ENCODE peak calls at places on chromosomes 6 and 20, in four cellular contexts. One of them, this sample, is unnamed. For H3K4me1, the result is how much of the 10 kb centered on the place peaks cover.

GRCh38 chr6:22880686-22881433 is 311.5 kb downstream of the HDGFL1 start:
- DNase-seq in mammary epithelial cell: peak
- DNase-seq in colonic mucosa: no peak
- DNase-seq in naive thymus-derived CD4-positive, alpha-beta T cell: no peak
- DNase-seq in this sample: no peak

GRCh38 chr20:44861547-44862006 is 23.9 kb upstream of the YWHAB start:
- DNase-seq in colonic mucosa: no peak
- DNase-seq in naive thymus-derived CD4-positive, alpha-beta T cell: no peak
- DNase-seq in mammary epithelial cell: peak
- DNase-seq in this sample: peak

GRCh38 chr6:132959927-132960326 is 145.6 kb downstream of the RPS12 start:
- DNase-seq in colonic mucosa: no peak
- DNase-seq in mammary epithelial cell: no peak
- DNase-seq in naive thymus-derived CD4-positive, alpha-beta T cell: no peak
- DNase-seq in this sample: no peak

GRCh38 chr6:155587817-155588216 is 132.2 kb upstream of the NOX3 start:
- DNase-seq in mammary epithelial cell: no peak
- DNase-seq in colonic mucosa: no peak
- DNase-seq in naive thymus-derived CD4-positive, alpha-beta T cell: no peak
- DNase-seq in this sample: no peak

GRCh38 chr20:19760371-19760721 is 2.3 kb downstream of the RIN2 start:
- DNase-seq in colonic mucosa: no peak
- DNase-seq in naive thymus-derived CD4-positive, alpha-beta T cell: no peak
- DNase-seq in mammary epithelial cell: no peak
- DNase-seq in this sample: no peak

GRCh38 chr6:116144590-116144989 is 18.7 kb upstream of the COL10A1 start:
- DNase-seq in colonic mucosa: no peak
- DNase-seq in mammary epithelial cell: peak
- DNase-seq in naive thymus-derived CD4-positive, alpha-beta T cell: no peak
- DNase-seq in this sample: no peak

GRCh38 chr20:45484676-45485075 is 15.1 kb downstream of the WFDC2 start:
- DNase-seq in naive thymus-derived CD4-positive, alpha-beta T cell: no peak
- DNase-seq in colonic mucosa: peak
- DNase-seq in mammary epithelial cell: no peak
- DNase-seq in this sample: no peak

GRCh38 chr20:10861086-10861485 is 187.3 kb upstream of the JAG1 start:
- DNase-seq in colonic mucosa: no peak
- DNase-seq in naive thymus-derived CD4-positive, alpha-beta T cell: no peak
- DNase-seq in mammary epithelial cell: peak
- DNase-seq in this sample: no peak

GRCh38 chr20:9220874-9221547 is 152.1 kb downstream of the PLCB4 start:
- DNase-seq in colonic mucosa: no peak
- DNase-seq in naive thymus-derived CD4-positive, alpha-beta T cell: no peak
- DNase-seq in mammary epithelial cell: no peak
- DNase-seq in this sample: no peak

GRCh38 chr6:131823276-131823902 is 15.6 kb downstream of the ENPP1 start:
- DNase-seq in colonic mucosa: no peak
- DNase-seq in naive thymus-derived CD4-positive, alpha-beta T cell: no peak
- DNase-seq in mammary epithelial cell: no peak
- DNase-seq in this sample: no peak

GRCh38 chr20:49603209-49603627 is 35.3 kb upstream of the PTGIS start:
- DNase-seq in naive thymus-derived CD4-positive, alpha-beta T cell: no peak
- DNase-seq in colonic mucosa: no peak
- DNase-seq in mammary epithelial cell: no peak
- DNase-seq in this sample: no peak

GRCh38 chr20:32017711-32018251 is 7.5 kb downstream of the CCM2L start:
- DNase-seq in mammary epithelial cell: peak
- DNase-seq in naive thymus-derived CD4-positive, alpha-beta T cell: no peak
- DNase-seq in colonic mucosa: peak
- DNase-seq in this sample: no peak

GRCh38 chr6:94623586-94623985 is 953.7 kb upstream of the MANEA start:
- DNase-seq in colonic mucosa: no peak
- DNase-seq in naive thymus-derived CD4-positive, alpha-beta T cell: no peak
- DNase-seq in mammary epithelial cell: no peak
- DNase-seq in this sample: no peak

GRCh38 chr6:151765444-151765886 is 42.0 kb upstream of the ESR1 start:
- DNase-seq in naive thymus-derived CD4-positive, alpha-beta T cell: no peak
- DNase-seq in mammary epithelial cell: peak
- DNase-seq in colonic mucosa: peak
- DNase-seq in this sample: peak

GRCh38 chr6:109292420-109292819 is 89.8 kb downstream of the CD164 start:
- DNase-seq in colonic mucosa: peak
- DNase-seq in mammary epithelial cell: no peak
- DNase-seq in naive thymus-derived CD4-positive, alpha-beta T cell: no peak
- DNase-seq in this sample: peak

GRCh38 chr20:53706511-53707031 is 112.9 kb upstream of the ZNF217 start:
- DNase-seq in naive thymus-derived CD4-positive, alpha-beta T cell: no peak
- DNase-seq in mammary epithelial cell: no peak
- DNase-seq in colonic mucosa: no peak
- DNase-seq in this sample: no peak

GRCh38 chr20:59598625-59599310 is 5.6 kb upstream of the PHACTR3 start:
- DNase-seq in mammary epithelial cell: peak
- DNase-seq in colonic mucosa: no peak
- DNase-seq in naive thymus-derived CD4-positive, alpha-beta T cell: no peak
- DNase-seq in this sample: no peak

GRCh38 chr20:16119909-16120308 is 453.3 kb downstream of the KIF16B start:
- DNase-seq in mammary epithelial cell: no peak
- DNase-seq in colonic mucosa: no peak
- DNase-seq in naive thymus-derived CD4-positive, alpha-beta T cell: no peak
- DNase-seq in this sample: no peak

GRCh38 chr6:33118525-33119123 is 42.8 kb downstream of the HLA-DPB1 start:
- DNase-seq in mammary epithelial cell: peak
- DNase-seq in naive thymus-derived CD4-positive, alpha-beta T cell: no peak
- DNase-seq in colonic mucosa: no peak
- DNase-seq in this sample: no peak

GRCh38 chr6:1497593-1498105 is 108.3 kb downstream of the FOXF2 start:
- DNase-seq in naive thymus-derived CD4-positive, alpha-beta T cell: no peak
- DNase-seq in mammary epithelial cell: no peak
- DNase-seq in colonic mucosa: no peak
- DNase-seq in this sample: no peak

GRCh38 chr6:99993533-99994251 is at the start of gene MCHR2:
- DNase-seq in naive thymus-derived CD4-positive, alpha-beta T cell: no peak
- DNase-seq in mammary epithelial cell: no peak
- DNase-seq in colonic mucosa: no peak
- DNase-seq in this sample: no peak

GRCh38 chr6:110329729-110330436 is 28.3 kb downstream of the METTL24 start:
- DNase-seq in mammary epithelial cell: peak
- DNase-seq in colonic mucosa: peak
- DNase-seq in naive thymus-derived CD4-positive, alpha-beta T cell: no peak
- DNase-seq in this sample: no peak

GRCh38 chr6:167712332-167713087 is 114.2 kb upstream of the AFDN start:
- DNase-seq in naive thymus-derived CD4-positive, alpha-beta T cell: no peak
- DNase-seq in mammary epithelial cell: no peak
- DNase-seq in colonic mucosa: peak
- DNase-seq in this sample: no peak

GRCh38 chr6:56282391-56282790 is 35.0 kb upstream of the COL21A1 start:
- DNase-seq in naive thymus-derived CD4-positive, alpha-beta T cell: no peak
- DNase-seq in mammary epithelial cell: no peak
- DNase-seq in colonic mucosa: no peak
- DNase-seq in this sample: no peak

GRCh38 chr6:29946380-29946779 is 4.0 kb downstream of the HLA-A start:
- DNase-seq in mammary epithelial cell: no peak
- DNase-seq in naive thymus-derived CD4-positive, alpha-beta T cell: no peak
- DNase-seq in colonic mucosa: no peak
- DNase-seq in this sample: no peak
- H3K4me1 ChIP-seq in mammary epithelial cell: under half
- H3K4me1 ChIP-seq in naive thymus-derived CD4-positive, alpha-beta T cell: under half
- H3K4me1 ChIP-seq in colonic mucosa: under half
- H3K4me1 ChIP-seq in this sample: under half

GRCh38 chr20:62978559-62978938 is 26.0 kb downstream of the SLC17A9 start:
- DNase-seq in naive thymus-derived CD4-positive, alpha-beta T cell: no peak
- DNase-seq in mammary epithelial cell: no peak
- DNase-seq in colonic mucosa: no peak
- DNase-seq in this sample: no peak

GRCh38 chr20:62980380-62980960 is 26.3 kb downstream of the BHLHE23 start:
- DNase-seq in naive thymus-derived CD4-positive, alpha-beta T cell: no peak
- DNase-seq in mammary epithelial cell: no peak
- DNase-seq in colonic mucosa: no peak
- DNase-seq in this sample: no peak

GRCh38 chr20:62977613-62978558 is 25.4 kb downstream of the SLC17A9 start:
- DNase-seq in naive thymus-derived CD4-positive, alpha-beta T cell: peak
- DNase-seq in colonic mucosa: peak
- DNase-seq in mammary epithelial cell: no peak
- DNase-seq in this sample: no peak

GRCh38 chr20:62979876-62980373 is 26.8 kb downstream of the BHLHE23 start:
- DNase-seq in naive thymus-derived CD4-positive, alpha-beta T cell: no peak
- DNase-seq in colonic mucosa: no peak
- DNase-seq in mammary epithelial cell: no peak
- DNase-seq in this sample: no peak

GRCh38 chr20:62979310-62979709 is 26.8 kb downstream of the SLC17A9 start:
- DNase-seq in colonic mucosa: no peak
- DNase-seq in naive thymus-derived CD4-positive, alpha-beta T cell: no peak
- DNase-seq in mammary epithelial cell: no peak
- DNase-seq in this sample: no peak
- H3K4me1 ChIP-seq in colonic mucosa: under half
- H3K4me1 ChIP-seq in naive thymus-derived CD4-positive, alpha-beta T cell: under half
- H3K4me1 ChIP-seq in mammary epithelial cell: under half
- H3K4me1 ChIP-seq in this sample: under half

DNA sequence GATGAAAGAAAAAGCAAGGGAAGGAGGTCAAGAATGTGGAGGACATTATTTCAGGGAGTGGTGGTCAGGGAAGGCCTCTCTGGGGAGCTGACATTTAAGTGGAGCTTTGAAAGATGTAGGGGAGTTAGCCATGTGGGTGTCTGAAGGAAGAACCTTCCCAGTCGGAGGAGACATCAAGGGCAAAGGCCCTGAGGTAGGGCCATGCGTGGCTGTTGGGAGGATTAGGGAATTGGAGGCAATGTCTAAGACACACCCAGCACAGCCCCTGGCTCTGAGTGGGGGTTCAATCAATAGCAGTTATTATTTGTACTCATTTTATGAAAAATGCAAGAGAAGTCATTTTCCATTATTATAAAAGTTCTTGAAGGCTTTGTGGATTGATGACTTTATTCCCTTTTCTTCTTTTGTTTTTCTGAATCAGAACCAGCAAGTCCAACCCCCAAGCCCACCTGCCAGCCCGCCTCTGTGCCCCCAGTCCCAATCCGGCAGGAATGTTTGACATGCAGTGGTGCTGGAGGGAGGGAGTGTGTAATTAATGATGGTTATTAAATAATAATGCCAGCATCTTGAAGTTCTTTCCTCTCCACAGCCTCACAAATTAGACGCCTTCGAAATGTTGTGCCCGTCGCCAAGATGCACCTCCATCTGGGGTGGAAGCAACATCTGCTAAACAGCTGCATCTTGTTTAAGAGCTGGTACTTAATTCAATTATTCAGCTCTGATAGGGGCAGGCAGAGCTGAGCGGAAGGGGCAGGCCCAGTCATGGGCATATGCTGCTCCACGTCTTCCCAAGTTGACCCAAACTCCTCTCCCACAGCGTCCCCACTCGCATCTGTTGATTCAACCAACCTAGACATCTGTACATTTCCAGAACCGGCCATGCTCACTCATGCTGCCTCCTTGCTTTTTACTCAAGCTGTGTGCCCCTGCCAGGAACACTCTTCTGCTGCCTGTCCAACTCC is 81.3 kb upstream of the SIRPA start:
- DNase-seq in naive thymus-derived CD4-positive, alpha-beta T cell: no peak
- DNase-seq in colonic mucosa: no peak
- DNase-seq in mammary epithelial cell: no peak
- DNase-seq in this sample: no peak
- H3K4me1 ChIP-seq in naive thymus-derived CD4-positive, alpha-beta T cell: under half
- H3K4me1 ChIP-seq in colonic mucosa: under half
- H3K4me1 ChIP-seq in mammary epithelial cell: half or more
- H3K4me1 ChIP-seq in this sample: half or more

DNA sequence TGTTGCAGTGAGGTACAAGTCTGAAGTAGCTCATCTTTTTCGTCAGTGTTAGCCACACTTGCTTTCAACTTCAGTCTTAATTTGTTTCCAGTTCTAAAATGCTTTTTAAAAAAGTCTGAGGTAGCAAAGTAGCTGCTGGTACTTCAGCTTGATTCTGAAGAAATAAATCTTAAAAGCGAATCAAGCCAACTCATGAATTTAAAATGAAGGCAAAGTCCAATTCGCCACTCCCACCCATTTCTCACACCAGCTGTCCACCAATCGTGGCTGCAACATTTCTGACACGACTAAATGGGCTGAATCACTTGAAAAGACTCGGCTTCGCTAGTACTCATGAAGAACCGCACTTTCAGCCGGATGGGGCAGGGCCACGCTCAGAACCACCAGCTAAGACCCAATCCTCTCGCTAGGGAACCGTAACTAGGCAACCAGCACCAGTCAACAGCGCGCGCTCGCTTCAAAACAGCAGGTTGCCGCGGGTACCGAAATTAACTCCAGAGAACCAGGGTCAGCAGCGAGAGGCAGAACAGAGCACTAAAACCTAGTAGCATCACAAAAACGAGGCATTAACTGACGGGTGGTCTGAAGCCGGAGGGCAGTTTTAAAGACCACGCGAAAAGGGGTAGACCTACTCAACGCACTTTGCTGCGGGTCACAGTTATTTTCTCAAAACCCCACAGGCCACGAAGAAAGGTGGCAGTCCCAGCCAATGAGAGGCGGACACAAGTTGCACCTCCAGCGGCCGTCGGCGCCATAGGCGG is 900 bp downstream of the BCLAF1 start:
- DNase-seq in mammary epithelial cell: peak
- DNase-seq in colonic mucosa: peak
- DNase-seq in naive thymus-derived CD4-positive, alpha-beta T cell: peak
- DNase-seq in this sample: peak
- H3K4me1 ChIP-seq in mammary epithelial cell: under half
- H3K4me1 ChIP-seq in colonic mucosa: under half
- H3K4me1 ChIP-seq in naive thymus-derived CD4-positive, alpha-beta T cell: under half
- H3K4me1 ChIP-seq in this sample: half or more

DNA sequence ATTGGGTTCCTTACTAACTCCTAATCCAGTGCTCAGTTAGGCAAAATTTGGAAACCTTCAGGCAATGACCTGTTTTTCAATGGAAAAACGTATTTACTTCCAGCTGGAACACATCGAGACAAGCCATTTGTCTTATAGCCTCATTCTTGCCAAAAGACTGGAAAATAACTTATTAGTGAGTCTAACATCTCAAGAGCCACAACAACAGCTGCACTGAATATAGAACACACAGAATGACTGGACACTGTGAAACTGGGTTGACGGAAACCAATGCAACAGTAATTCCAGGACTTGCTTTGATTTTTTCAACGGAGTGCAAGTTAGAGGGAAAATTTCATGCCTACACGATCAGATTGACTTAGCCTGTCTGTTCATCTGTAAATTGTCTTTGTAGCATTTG is 125.3 kb upstream of the MAP3K7 start:
- DNase-seq in mammary epithelial cell: no peak
- DNase-seq in colonic mucosa: no peak
- DNase-seq in naive thymus-derived CD4-positive, alpha-beta T cell: no peak
- DNase-seq in this sample: no peak
- H3K4me1 ChIP-seq in mammary epithelial cell: under half
- H3K4me1 ChIP-seq in colonic mucosa: under half
- H3K4me1 ChIP-seq in naive thymus-derived CD4-positive, alpha-beta T cell: under half
- H3K4me1 ChIP-seq in this sample: under half

DNA sequence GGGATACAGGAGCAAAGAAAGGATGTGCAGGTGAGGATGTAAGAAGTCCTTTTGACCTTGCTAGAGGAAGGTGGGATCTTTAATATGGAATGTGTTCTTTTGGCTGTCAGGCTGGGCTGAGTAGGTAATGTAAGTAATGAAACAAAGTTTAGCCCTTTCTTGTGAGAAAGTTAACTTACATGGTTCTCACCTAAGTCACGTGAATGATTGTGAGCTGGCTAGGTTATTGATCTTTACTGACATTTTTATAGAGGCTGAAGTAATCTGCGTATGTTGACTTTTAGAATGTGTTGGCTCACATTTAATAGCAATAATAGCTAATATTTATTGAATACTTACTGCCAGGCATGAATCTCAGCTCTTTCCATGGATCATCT is 2.6 kb downstream of the TOP1 start:
- DNase-seq in mammary epithelial cell: no peak
- DNase-seq in colonic mucosa: no peak
- DNase-seq in naive thymus-derived CD4-positive, alpha-beta T cell: no peak
- DNase-seq in this sample: no peak
- H3K4me1 ChIP-seq in mammary epithelial cell: under half
- H3K4me1 ChIP-seq in colonic mucosa: under half
- H3K4me1 ChIP-seq in naive thymus-derived CD4-positive, alpha-beta T cell: under half
- H3K4me1 ChIP-seq in this sample: half or more

This sample was measured in gastrocnemius medialis.